ENCODE peak calls at places on chromosomes 11 and 22, in six cellular contexts. S, Z, I, N, J and T are unnamed samples.
A peak's percentile ranks its signal among the peaks of the same experiment; 100 is the strongest.

GRCh38 chr11:93532285-93532789 is 10.9 kb downstream of the SMCO4 start:
- DNase-seq in J (no peak), N (no peak), I (no peak), S (peak; percentile 56), Z (peak; percentile 33), T (no peak)

GRCh38 chr11:101195294-101195693 is 65.7 kb upstream of the PGR start:
- DNase-seq in N (no peak), S (no peak), Z (no peak), J (no peak), I (no peak), T (no peak)

GRCh38 chr11:112942966-112943643 is 18.1 kb upstream of the NCAM1 start:
- DNase-seq in I (no peak), N (no peak), J (no peak), S (no peak), Z (no peak), T (no peak)

GRCh38 chr11:120384476-120384875 is 48.3 kb downstream of the ARHGEF12 start:
- DNase-seq in S (no peak), Z (no peak), N (no peak), J (no peak), I (peak; percentile 20), T (no peak)

GRCh38 chr11:67053896-67054850 is 2.5 kb upstream of the RHOD start:
- DNase-seq in I (peak; percentile 24), Z (peak; percentile 86), S (peak; percentile 93), J (peak; percentile 45), N (no peak), T (peak; percentile 77)

GRCh38 chr11:105054723-105055492 is 9.8 kb upstream of the CARD16 start:
- DNase-seq in Z (no peak), J (no peak), N (no peak), S (no peak), I (no peak), T (no peak)

GRCh38 chr22:44024288-44024908 is at the start of gene PARVB:
- DNase-seq in N (no peak), Z (peak; percentile 77), J (no peak), I (no peak), S (peak; percentile 14), T (peak; percentile 15)

GRCh38 chr11:17921620-17922473 is 91.0 kb downstream of the SERGEF start:
- DNase-seq in Z (no peak), N (no peak), S (peak; percentile 81), I (no peak), J (no peak), T (no peak)

GRCh38 chr11:118912742-118913410 is 12.8 kb downstream of the BCL9L start:
- DNase-seq in S (no peak), I (no peak), Z (no peak), J (no peak), N (no peak), T (no peak)